ENCODE peak calls at places on chromosomes 11 and 22, in eight cellular contexts. Z is AG04449, K is astrocyte, C is mucosa of descending colon, U is Peyer's patch, J is astrocyte of the spinal cord, F is BJ, B is GM12865. S is an unnamed sample.
A peak's percentile ranks its signal among the peaks of the same experiment; 100 is the strongest.

GRCh38 chr22:33539902-33540751 is 380.1 kb downstream of the LARGE1 start:
- DNase-seq in Z (no peak), K (no peak), C (peak; percentile 75), U (no peak), J (no peak), F (no peak), B (peak; percentile 14), S (peak; percentile 12)

GRCh38 chr11:97722065-97722464 is 1298.7 kb upstream of the CNTN5 start:
- DNase-seq in Z (peak; percentile 63), K (peak; percentile 90), C (peak; percentile 2), U (no peak), J (peak; percentile 98), F (no peak), B (no peak), S (peak; percentile 98)

GRCh38 chr11:19628018-19628417 is 84.6 kb upstream of the NAV2 start:
- DNase-seq in Z (no peak), K (no peak), C (no peak), U (no peak), J (peak; percentile 55), F (peak; percentile 71), B (no peak), S (no peak)

GRCh38 chr22:47568700-47569099 is 806.2 kb downstream of the TBC1D22A start:
- DNase-seq in Z (no peak), K (no peak), C (no peak), U (no peak), J (no peak), F (no peak), B (no peak), S (no peak)

GRCh38 chr11:85170184-85170583 is 457.0 kb downstream of the DLG2 start:
- DNase-seq in Z (no peak), K (peak; percentile 67), C (no peak), U (no peak), J (peak; percentile 75), F (no peak), B (no peak), S (peak; percentile 43)

GRCh38 chr11:2698386-2699184 is 1.2 kb downstream of the KCNQ1OT1 start:
- DNase-seq in Z (no peak), K (no peak), C (no peak), U (no peak), J (no peak), F (no peak), B (no peak), S (no peak)

GRCh38 chr11:78202733-78203167 is 14.0 kb downstream of the USP35 start:
- DNase-seq in Z (no peak), K (no peak), C (peak; percentile 32), U (peak; percentile 66), J (no peak), F (no peak), B (peak; percentile 22), S (no peak)

GRCh38 chr11:15327786-15328231 is 213.1 kb downstream of the INSC start:
- DNase-seq in Z (no peak), K (peak; percentile 11), C (peak; percentile 77), U (no peak), J (peak; percentile 33), F (no peak), B (peak; percentile 44), S (no peak)

GRCh38 chr11:62050716-62051115 is 73.1 kb upstream of the INCENP start:
- DNase-seq in Z (no peak), K (no peak), C (no peak), U (no peak), J (no peak), F (no peak), B (no peak), S (no peak)

GRCh38 chr11:2724114-2724513 is 24.3 kb upstream of the KCNQ1OT1 start:
- DNase-seq in Z (no peak), K (no peak), C (no peak), U (no peak), J (no peak), F (no peak), B (no peak), S (no peak)

GRCh38 chr11:11670582-11670981 is 48.8 kb upstream of the GALNT18 start:
- DNase-seq in Z (no peak), K (no peak), C (no peak), U (no peak), J (no peak), F (no peak), B (no peak), S (no peak)

GRCh38 chr11:86477495-86478155 is 102.9 kb downstream of the CCDC81 start:
- DNase-seq in Z (no peak), K (peak; percentile 71), C (no peak), U (no peak), J (peak; percentile 82), F (no peak), B (no peak), S (no peak)

GRCh38 chr22:35777335-35777975 is 59.8 kb downstream of the APOL5 start:
- DNase-seq in Z (peak; percentile 45), K (peak; percentile 89), C (no peak), U (no peak), J (peak; percentile 81), F (no peak), B (no peak), S (peak; percentile 34)

GRCh38 chr22:27419473-27419872 is 382.1 kb downstream of the MN1 start:
- DNase-seq in Z (no peak), K (peak; percentile 37), C (no peak), U (no peak), J (no peak), F (no peak), B (no peak), S (no peak)

GRCh38 chr22:27413702-27414101 is 387.9 kb downstream of the MN1 start:
- DNase-seq in Z (no peak), K (no peak), C (no peak), U (no peak), J (no peak), F (no peak), B (no peak), S (no peak)

GRCh38 chr22:27418261-27418660 is 383.3 kb downstream of the MN1 start:
- DNase-seq in Z (no peak), K (no peak), C (no peak), U (no peak), J (no peak), F (no peak), B (no peak), S (no peak)

GRCh38 chr22:27420186-27420816 is 381.3 kb downstream of the MN1 start:
- DNase-seq in Z (no peak), K (peak; percentile 41), C (no peak), U (no peak), J (peak; percentile 63), F (no peak), B (no peak), S (no peak)

GRCh38 chr22:27416553-27417427 is 384.8 kb downstream of the MN1 start:
- DNase-seq in Z (peak; percentile 84), K (peak; percentile 90), C (no peak), U (no peak), J (peak; percentile 89), F (peak; percentile 40), B (no peak), S (no peak)
- H3K4me3 ChIP-seq in Z (no peak overlapping the region), K (no peak overlapping the region), C (no peak overlapping the region), U (no peak overlapping the region), J (no peak overlapping the region), F (no peak overlapping the region), B (no peak overlapping the region), S (no peak overlapping the region)

DNA sequence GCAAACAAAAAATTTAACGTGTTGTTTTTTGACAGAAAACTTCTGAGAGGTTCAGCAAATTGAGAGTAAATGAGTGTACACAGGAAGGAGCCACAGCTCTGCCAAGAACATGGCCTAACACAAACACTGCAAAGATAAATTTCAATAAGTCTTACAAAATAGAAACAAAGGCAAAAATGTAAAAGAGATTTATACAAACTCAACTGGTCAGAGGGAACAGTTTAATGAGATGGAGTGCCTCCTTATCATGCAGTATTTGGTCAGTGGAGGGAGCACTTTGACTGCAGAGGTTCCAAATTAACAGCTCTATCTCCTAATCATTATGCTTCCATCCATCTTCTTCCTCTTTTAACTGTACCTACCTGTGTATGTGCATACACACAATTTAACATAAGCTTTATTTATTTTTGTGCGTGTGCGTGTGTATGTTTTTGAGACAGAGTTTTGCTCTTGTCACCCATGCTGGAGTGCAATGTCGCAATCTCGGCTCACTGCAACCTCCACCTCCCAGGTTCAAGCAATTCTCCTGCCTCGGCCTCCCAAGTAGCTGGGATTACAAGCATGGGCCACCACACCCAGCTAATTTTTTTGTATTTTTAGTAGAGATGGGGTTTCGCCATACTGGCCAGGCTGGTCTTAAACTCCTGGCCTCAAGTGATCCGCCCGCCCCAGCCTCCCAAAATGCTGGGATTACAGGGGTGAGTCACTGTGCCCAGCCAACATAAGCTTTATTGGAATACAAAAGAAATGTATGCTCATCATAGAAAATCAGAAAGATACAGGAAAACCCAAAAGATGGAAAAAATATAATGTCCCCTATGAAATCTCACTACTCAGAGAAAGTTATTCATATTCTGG is 111.9 kb downstream of the MRTFA start:
- DNase-seq in Z (no peak), K (no peak), C (no peak), U (no peak), J (no peak), F (no peak), B (peak; percentile 30), S (no peak)
- TF ChIP-seq CTCF in Z (peak; percentile 24), K (no peak), C (no peak), U (peak; percentile 28), J (peak; percentile 33), F (peak; percentile 35), B (peak; percentile 15), S (no peak)

GRCh38 chr11:125345706-125346561 is 150.1 kb downstream of the FEZ1 start:
- DNase-seq in Z (no peak), K (peak; percentile 70), C (peak; percentile 73), U (peak; percentile 20), J (peak; percentile 92), F (no peak), B (peak; percentile 20), S (no peak)
- H3K4me3 ChIP-seq in Z (no peak overlapping the region), K (no peak overlapping the region), C (no peak overlapping the region), U (no peak overlapping the region), J (no peak overlapping the region), F (no peak overlapping the region), B (no peak overlapping the region), S (no peak overlapping the region)

GRCh38 chr11:45818961-45819605 is 14.1 kb downstream of the SLC35C1 start:
- DNase-seq in Z (no peak), K (no peak), C (no peak), U (no peak), J (no peak), F (no peak), B (peak; percentile 34), S (no peak)

GRCh38 chr11:45812581-45813548 is 7.9 kb downstream of the SLC35C1 start:
- DNase-seq in Z (no peak), K (no peak), C (no peak), U (no peak), J (no peak), F (no peak), B (no peak), S (no peak)

GRCh38 chr11:45817191-45817590 is 12.2 kb downstream of the SLC35C1 start:
- DNase-seq in Z (no peak), K (no peak), C (no peak), U (peak; percentile 50), J (no peak), F (no peak), B (peak; percentile 62), S (no peak)

GRCh38 chr11:45816614-45817013 is 11.7 kb downstream of the SLC35C1 start:
- DNase-seq in Z (no peak), K (no peak), C (no peak), U (no peak), J (no peak), F (no peak), B (no peak), S (no peak)

DNA sequence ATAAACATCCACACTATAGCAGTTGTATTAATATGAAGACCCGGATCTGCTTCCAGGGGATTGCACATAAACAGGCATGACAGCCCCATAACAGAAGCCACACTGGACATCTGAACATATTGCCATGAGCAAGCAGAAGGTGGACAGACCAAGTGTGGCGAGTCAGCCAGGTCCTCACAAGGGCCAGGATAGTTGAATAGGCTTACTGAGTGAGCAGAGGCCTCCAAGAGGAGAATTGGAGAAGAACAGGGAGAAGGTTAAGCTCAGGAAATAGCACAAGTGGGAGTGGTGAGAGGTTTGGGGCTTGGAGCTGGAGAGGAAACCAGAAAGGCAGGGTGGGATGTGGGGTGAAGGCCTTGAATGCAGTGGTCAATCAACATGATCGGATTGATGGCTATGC is 10.8 kb downstream of the SLC35C1 start:
- DNase-seq in Z (no peak), K (no peak), C (no peak), U (no peak), J (peak; percentile 17), F (no peak), B (no peak), S (no peak)
- TF ChIP-seq CTCF in Z (no peak), K (no peak), C (no peak), U (no peak), J (no peak), F (peak; percentile 3), B (no peak), S (no peak)

S was measured in retinal pigment epithelial cell.